ENCODE peak calls at places on chromosome 1, in four cellular contexts. One of them, this sample, is unnamed. For H3K4me1, the result is how much of the 10 kb centered on the place peaks cover.

GRCh38 chr1:26259578-26259977 is 20.3 kb upstream of the SH3BGRL3 start:
- DNase-seq in A549: no peak
- DNase-seq in tibial nerve: no peak
- DNase-seq in cardiac muscle cell: no peak
- DNase-seq in this sample: no peak

GRCh38 chr1:232532901-232533300 is 97.0 kb downstream of the SIPA1L2 start:
- DNase-seq in cardiac muscle cell: no peak
- DNase-seq in A549: no peak
- DNase-seq in tibial nerve: no peak
- DNase-seq in this sample: no peak

GRCh38 chr1:218171302-218171893 is 113.7 kb upstream of the RRP15 start:
- DNase-seq in cardiac muscle cell: peak
- DNase-seq in A549: peak
- DNase-seq in tibial nerve: no peak
- DNase-seq in this sample: no peak

GRCh38 chr1:238063454-238063853 is 172.7 kb upstream of the ZP4 start:
- DNase-seq in tibial nerve: no peak
- DNase-seq in A549: peak
- DNase-seq in cardiac muscle cell: no peak
- DNase-seq in this sample: no peak

GRCh38 chr1:7570311-7570710 is 200.8 kb upstream of the VAMP3 start:
- DNase-seq in A549: no peak
- DNase-seq in tibial nerve: no peak
- DNase-seq in cardiac muscle cell: no peak
- DNase-seq in this sample: no peak

GRCh38 chr1:25907473-25908058 is 1.3 kb upstream of the STMN1 start:
- DNase-seq in A549: no peak
- DNase-seq in tibial nerve: no peak
- DNase-seq in cardiac muscle cell: no peak
- DNase-seq in this sample: no peak

GRCh38 chr1:243501002-243501401 is 245.2 kb downstream of the SDCCAG8 start:
- DNase-seq in cardiac muscle cell: no peak
- DNase-seq in A549: no peak
- DNase-seq in tibial nerve: no peak
- DNase-seq in this sample: no peak

GRCh38 chr1:177799746-177800145 is 170.1 kb downstream of the SEC16B start:
- DNase-seq in A549: no peak
- DNase-seq in tibial nerve: no peak
- DNase-seq in cardiac muscle cell: no peak
- DNase-seq in this sample: no peak

GRCh38 chr1:211017066-211017691 is 116.8 kb downstream of the KCNH1 start:
- DNase-seq in tibial nerve: no peak
- DNase-seq in A549: peak
- DNase-seq in cardiac muscle cell: peak
- DNase-seq in this sample: no peak

GRCh38 chr1:33823830-33824229 is 40.0 kb upstream of the HMGB4 start:
- DNase-seq in tibial nerve: no peak
- DNase-seq in A549: no peak
- DNase-seq in cardiac muscle cell: no peak
- DNase-seq in this sample: no peak

GRCh38 chr1:110130989-110131388 is 18.7 kb downstream of the UBL4B start:
- DNase-seq in cardiac muscle cell: no peak
- DNase-seq in A549: no peak
- DNase-seq in tibial nerve: no peak
- DNase-seq in this sample: no peak

GRCh38 chr1:115577513-115577912 is 64.3 kb upstream of the VANGL1 start:
- DNase-seq in cardiac muscle cell: no peak
- DNase-seq in tibial nerve: no peak
- DNase-seq in A549: no peak
- DNase-seq in this sample: no peak

GRCh38 chr1:232978091-232978634 is 27.8 kb downstream of the NTPCR start:
- DNase-seq in tibial nerve: no peak
- DNase-seq in A549: no peak
- DNase-seq in cardiac muscle cell: no peak
- DNase-seq in this sample: no peak

GRCh38 chr1:44417351-44418021 is 12.4 kb downstream of the RNF220 start:
- DNase-seq in cardiac muscle cell: peak
- DNase-seq in tibial nerve: no peak
- DNase-seq in A549: no peak
- DNase-seq in this sample: peak

GRCh38 chr1:197808843-197809242 is 33.6 kb upstream of the DENND1B start:
- DNase-seq in A549: no peak
- DNase-seq in tibial nerve: no peak
- DNase-seq in cardiac muscle cell: no peak
- DNase-seq in this sample: no peak

GRCh38 chr1:70855203-70855602 is 192.4 kb downstream of the PTGER3 start:
- DNase-seq in tibial nerve: no peak
- DNase-seq in A549: no peak
- DNase-seq in cardiac muscle cell: no peak
- DNase-seq in this sample: no peak

GRCh38 chr1:16145988-16146887 is 9.6 kb downstream of the EPHA2 start:
- DNase-seq in cardiac muscle cell: peak
- DNase-seq in A549: peak
- DNase-seq in tibial nerve: no peak
- DNase-seq in this sample: peak

DNA sequence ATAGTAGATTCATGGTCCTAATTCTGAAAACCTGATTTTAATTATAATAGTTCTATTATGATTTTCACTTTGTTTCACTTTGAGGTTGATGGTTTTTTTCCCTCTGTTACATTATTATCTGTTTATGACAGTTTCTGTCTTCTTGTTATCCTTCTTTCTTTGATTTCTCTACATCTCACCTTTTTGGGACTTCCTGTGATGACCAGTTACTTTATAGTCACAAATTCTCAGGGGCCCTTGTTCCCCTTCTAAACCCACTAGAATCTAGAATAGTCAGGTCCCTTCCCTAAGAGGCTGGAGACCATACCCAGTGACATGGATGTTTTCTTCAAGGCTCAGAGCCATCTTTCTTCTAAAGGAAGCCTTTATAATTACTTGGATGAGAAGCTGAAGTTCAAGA is 238.4 kb downstream of the GPR52 start:
- DNase-seq in cardiac muscle cell: no peak
- DNase-seq in A549: no peak
- DNase-seq in tibial nerve: no peak
- DNase-seq in this sample: no peak
- H3K4me1 ChIP-seq in cardiac muscle cell: under half
- H3K4me1 ChIP-seq in A549: under half
- H3K4me1 ChIP-seq in tibial nerve: under half
- H3K4me1 ChIP-seq in this sample: under half

GRCh38 chr1:2231667-2232254 is 3.6 kb downstream of the SKI start:
- DNase-seq in cardiac muscle cell: no peak
- DNase-seq in tibial nerve: peak
- DNase-seq in A549: peak
- DNase-seq in this sample: peak

GRCh38 chr1:2232255-2232915 is 4.3 kb downstream of the SKI start:
- DNase-seq in tibial nerve: no peak
- DNase-seq in cardiac muscle cell: no peak
- DNase-seq in A549: no peak
- DNase-seq in this sample: no peak

GRCh38 chr1:2229921-2230700 is 2.0 kb downstream of the SKI start:
- DNase-seq in cardiac muscle cell: no peak
- DNase-seq in tibial nerve: no peak
- DNase-seq in A549: peak
- DNase-seq in this sample: peak

GRCh38 chr1:2229032-2229920 is 1.2 kb downstream of the SKI start:
- DNase-seq in tibial nerve: no peak
- DNase-seq in cardiac muscle cell: peak
- DNase-seq in A549: peak
- DNase-seq in this sample: peak

DNA sequence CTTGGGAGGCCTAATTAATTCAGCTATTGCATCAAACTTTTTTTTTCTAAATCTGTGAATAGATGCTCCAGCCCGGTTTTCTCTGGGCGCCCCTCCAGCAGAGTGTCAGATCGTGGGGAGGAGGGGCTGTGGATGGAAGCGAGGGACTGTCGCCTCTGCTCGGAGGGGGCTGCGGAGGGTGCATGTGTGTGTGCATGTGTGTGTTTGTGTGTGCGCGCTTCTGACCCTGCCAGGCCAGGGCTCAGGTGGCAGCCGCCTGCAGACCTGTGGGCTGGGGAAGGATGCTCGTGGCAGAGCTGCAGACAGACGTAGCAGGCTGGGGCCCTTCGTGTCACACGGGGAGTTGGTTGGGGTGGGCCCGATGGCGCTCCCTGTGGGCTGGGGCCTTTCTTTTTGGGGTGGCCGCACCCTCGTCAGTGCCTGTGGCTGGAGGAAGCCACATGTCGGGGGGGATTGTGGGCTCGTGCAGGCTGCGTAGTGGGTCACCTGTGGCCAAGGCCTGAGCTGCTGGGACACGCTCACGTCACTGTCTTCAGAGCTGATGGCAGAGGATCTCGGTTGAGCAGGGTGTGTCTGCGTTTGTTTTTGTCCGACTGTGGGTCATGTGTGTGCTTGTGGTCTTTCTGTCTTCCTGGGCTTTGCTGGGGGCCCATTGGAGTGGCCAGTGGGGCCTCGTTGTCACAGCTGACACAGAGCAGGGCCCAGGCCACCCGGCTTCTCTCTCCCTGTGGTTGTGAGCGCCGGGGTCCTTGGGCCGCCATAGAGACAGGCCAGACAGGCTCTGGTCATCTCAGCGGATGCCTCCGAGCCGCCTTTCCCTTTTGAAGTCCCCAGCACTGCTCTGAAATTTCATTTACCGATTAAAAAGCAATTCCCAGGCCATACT is 2.9 kb downstream of the SKI start:
- DNase-seq in tibial nerve: no peak
- DNase-seq in cardiac muscle cell: no peak
- DNase-seq in A549: no peak
- DNase-seq in this sample: peak
- H3K4me3 ChIP-seq in tibial nerve: peak
- H3K4me3 ChIP-seq in cardiac muscle cell: peak
- H3K4me3 ChIP-seq in A549: peak
- H3K4me3 ChIP-seq in this sample: peak

DNA sequence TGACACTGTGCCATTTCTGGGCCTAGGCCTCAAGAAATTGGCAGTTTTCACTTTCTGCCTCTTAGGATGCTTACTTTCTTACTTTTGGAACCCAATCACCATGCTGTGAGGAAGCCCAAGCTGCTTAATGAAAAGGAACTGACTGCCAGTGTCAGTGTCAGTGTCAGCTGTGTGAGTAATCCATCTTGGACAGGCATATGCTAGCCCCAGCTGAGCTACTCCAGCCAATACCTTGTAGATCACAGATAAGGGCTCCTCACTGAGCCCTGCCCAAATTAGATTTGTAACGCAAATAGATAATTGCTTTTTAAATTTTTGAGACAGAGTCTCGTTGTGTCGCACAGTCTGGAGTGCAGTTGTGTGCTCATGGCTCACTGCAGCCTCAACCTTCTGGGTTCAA is 59.6 kb downstream of the SELENOF start:
- DNase-seq in cardiac muscle cell: no peak
- DNase-seq in A549: no peak
- DNase-seq in tibial nerve: no peak
- DNase-seq in this sample: no peak
- H3K4me1 ChIP-seq in cardiac muscle cell: under half
- H3K4me1 ChIP-seq in A549: under half
- H3K4me1 ChIP-seq in tibial nerve: under half
- H3K4me1 ChIP-seq in this sample: under half

DNA sequence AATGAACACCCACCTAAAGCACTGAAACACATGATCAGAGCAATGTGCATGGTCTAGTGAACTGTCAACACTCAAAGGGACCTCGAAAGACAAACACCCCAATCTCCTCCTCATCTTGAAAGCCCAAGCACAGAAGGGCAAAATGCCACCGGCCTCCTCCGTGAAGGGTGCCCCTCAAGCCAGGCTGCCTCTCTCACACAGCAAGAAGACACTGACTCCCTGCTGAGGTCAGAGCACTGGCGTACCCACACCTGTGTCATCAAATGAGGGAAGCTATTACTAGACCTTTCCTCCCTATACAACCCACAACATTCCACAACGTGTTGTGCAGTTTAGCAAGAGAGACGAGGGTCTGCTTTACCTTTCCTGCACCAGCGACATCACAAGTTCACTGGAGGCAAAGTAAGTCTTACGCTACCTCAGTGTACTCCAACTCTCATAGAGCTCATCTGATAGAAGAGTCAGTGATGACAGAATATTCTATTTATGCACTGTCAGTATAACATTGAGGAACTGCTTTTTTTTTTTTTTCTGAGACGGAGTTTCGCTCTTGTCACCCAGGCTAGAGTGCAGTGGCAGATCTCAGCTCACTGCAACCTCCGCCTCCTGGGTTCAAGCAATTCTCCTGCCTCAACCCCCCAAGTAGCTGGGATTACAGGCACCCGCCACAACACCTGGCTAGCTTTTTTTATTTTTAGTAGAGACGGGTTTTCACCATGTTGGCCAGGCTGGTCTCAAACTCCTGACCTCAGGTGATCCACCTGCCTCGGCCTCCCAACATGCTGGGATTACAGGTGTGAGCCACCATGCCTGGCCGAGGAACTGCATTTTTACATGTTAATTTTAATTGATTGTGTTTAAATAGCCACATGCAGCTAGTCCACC is 3.3 kb downstream of the SH3BP5L start:
- DNase-seq in tibial nerve: no peak
- DNase-seq in cardiac muscle cell: no peak
- DNase-seq in A549: no peak
- DNase-seq in this sample: no peak
- H3K4me3 ChIP-seq in tibial nerve: no peak
- H3K4me3 ChIP-seq in cardiac muscle cell: no peak
- H3K4me3 ChIP-seq in A549: no peak
- H3K4me3 ChIP-seq in this sample: peak

DNA sequence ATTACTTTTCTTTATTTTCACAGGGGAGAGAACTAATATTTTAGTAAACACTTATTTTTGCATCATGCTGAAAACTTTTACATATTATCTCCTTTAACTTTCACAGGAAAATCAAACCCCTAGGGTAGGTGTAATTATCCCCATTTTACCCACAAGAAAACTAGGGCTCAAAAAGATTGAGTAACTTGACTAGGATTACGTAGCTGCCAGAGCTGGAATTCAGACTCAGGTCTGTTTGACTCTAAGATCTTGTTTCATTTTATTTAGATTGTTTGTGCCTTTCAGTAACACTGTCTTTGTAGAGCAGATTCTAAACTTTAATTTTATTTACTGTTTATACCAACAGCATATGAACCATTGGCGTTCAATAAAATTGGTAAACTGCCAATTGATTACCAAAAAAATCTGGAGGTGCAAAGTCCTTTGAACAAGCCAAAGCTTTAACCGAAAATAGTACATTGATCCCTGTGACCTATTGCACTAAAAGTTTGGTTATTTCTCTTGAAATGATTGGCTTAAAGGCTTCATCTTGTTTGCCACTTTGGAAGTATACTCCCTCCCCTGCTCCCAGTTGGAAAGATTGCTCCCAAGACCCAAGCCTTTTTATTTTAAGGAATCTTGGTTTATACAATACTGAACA is 71.0 kb upstream of the WDR26 start:
- DNase-seq in tibial nerve: no peak
- DNase-seq in A549: no peak
- DNase-seq in cardiac muscle cell: no peak
- DNase-seq in this sample: no peak
- H3K4me1 ChIP-seq in tibial nerve: under half
- H3K4me1 ChIP-seq in A549: under half
- H3K4me1 ChIP-seq in cardiac muscle cell: under half
- H3K4me1 ChIP-seq in this sample: under half

This sample was measured in tibial artery.